ENCODE peak calls at places on chromosomes 13 and 19, in six cellular contexts. One of them, this sample, is unnamed.

GRCh38 chr19:33206261-33207039 is 12.3 kb downstream of the LRP3 start:
- DNase-seq in A549: no peak
- DNase-seq in H1: no peak
- DNase-seq in HepG2: no peak
- DNase-seq in HCT116: no peak
- DNase-seq in K562: no peak
- DNase-seq in this sample: no peak

GRCh38 chr13:38180670-38181069 is 169.0 kb upstream of the UFM1 start:
- DNase-seq in A549: no peak
- DNase-seq in H1: no peak
- DNase-seq in HepG2: no peak
- DNase-seq in HCT116: no peak
- DNase-seq in K562: no peak
- DNase-seq in this sample: no peak

GRCh38 chr13:73073050-73073449 is 14.2 kb downstream of the KLF5 start:
- DNase-seq in A549: no peak
- DNase-seq in H1: no peak
- DNase-seq in HepG2: no peak
- DNase-seq in HCT116: no peak
- DNase-seq in K562: no peak
- DNase-seq in this sample: no peak

GRCh38 chr19:30669329-30670010 is 297.3 kb downstream of the ZNF536 start:
- DNase-seq in A549: peak; percentile 61
- DNase-seq in H1: peak; percentile 95
- DNase-seq in HepG2: peak; percentile 30
- DNase-seq in HCT116: no peak
- DNase-seq in K562: peak; percentile 61
- DNase-seq in this sample: peak; percentile 28

GRCh38 chr13:44402902-44403719 is 29.5 kb downstream of the SERP2 start:
- DNase-seq in A549: no peak
- DNase-seq in H1: no peak
- DNase-seq in HepG2: no peak
- DNase-seq in HCT116: no peak
- DNase-seq in K562: no peak
- DNase-seq in this sample: no peak

GRCh38 chr13:43573361-43573740 is 213.4 kb downstream of the ENOX1 start:
- DNase-seq in A549: peak; percentile 31
- DNase-seq in H1: no peak
- DNase-seq in HepG2: no peak
- DNase-seq in HCT116: no peak
- DNase-seq in K562: no peak
- DNase-seq in this sample: no peak

GRCh38 chr19:48418317-48419064 is 25.0 kb downstream of the GRIN2D start:
- DNase-seq in A549: peak; percentile 58
- DNase-seq in H1: no peak
- DNase-seq in HepG2: no peak
- DNase-seq in HCT116: no peak
- DNase-seq in K562: peak; percentile 37
- DNase-seq in this sample: peak; percentile 86

GRCh38 chr19:16368385-16369305 is 44.0 kb downstream of the KLF2 start:
- DNase-seq in A549: no peak
- DNase-seq in H1: no peak
- DNase-seq in HepG2: peak; percentile 18
- DNase-seq in HCT116: no peak
- DNase-seq in K562: no peak
- DNase-seq in this sample: no peak

GRCh38 chr13:36919206-36919832 is 719 bp downstream of the SMAD9 start:
- DNase-seq in A549: no peak
- DNase-seq in H1: peak; percentile 67
- DNase-seq in HepG2: peak; percentile 83
- DNase-seq in HCT116: no peak
- DNase-seq in K562: peak; percentile 10
- DNase-seq in this sample: no peak

GRCh38 chr13:38944219-38944618 is 46.4 kb downstream of the STOML3 start:
- DNase-seq in A549: no peak
- DNase-seq in H1: no peak
- DNase-seq in HepG2: no peak
- DNase-seq in HCT116: no peak
- DNase-seq in K562: no peak
- DNase-seq in this sample: no peak

GRCh38 chr19:13978306-13978705 is 26.0 kb downstream of the DCAF15 start:
- DNase-seq in A549: no peak
- DNase-seq in H1: peak; percentile 98
- DNase-seq in HepG2: no peak
- DNase-seq in HCT116: no peak
- DNase-seq in K562: peak; percentile 75
- DNase-seq in this sample: no peak

GRCh38 chr19:7419153-7419552 is 69.7 kb downstream of the PEX11G start:
- DNase-seq in A549: no peak
- DNase-seq in H1: no peak
- DNase-seq in HepG2: no peak
- DNase-seq in HCT116: no peak
- DNase-seq in K562: no peak
- DNase-seq in this sample: no peak

GRCh38 chr13:66656050-66656449 is 574.1 kb downstream of the PCDH9 start:
- DNase-seq in A549: peak; percentile 20
- DNase-seq in H1: no peak
- DNase-seq in HepG2: no peak
- DNase-seq in HCT116: no peak
- DNase-seq in K562: no peak
- DNase-seq in this sample: no peak

GRCh38 chr19:12482505-12482886 is 2.1 kb downstream of the ZNF709 start:
- DNase-seq in A549: no peak
- DNase-seq in H1: no peak
- DNase-seq in HepG2: no peak
- DNase-seq in HCT116: no peak
- DNase-seq in K562: no peak
- DNase-seq in this sample: peak; percentile 35

GRCh38 chr19:50838239-50838638 is 4.9 kb upstream of the KLK15 start:
- DNase-seq in A549: peak; percentile 61
- DNase-seq in H1: no peak
- DNase-seq in HepG2: no peak
- DNase-seq in HCT116: peak; percentile 18
- DNase-seq in K562: no peak
- DNase-seq in this sample: peak; percentile 41

GRCh38 chr13:73142091-73142490 is 83.3 kb downstream of the KLF5 start:
- DNase-seq in A549: no peak
- DNase-seq in H1: no peak
- DNase-seq in HepG2: no peak
- DNase-seq in HCT116: no peak
- DNase-seq in K562: no peak
- DNase-seq in this sample: no peak

GRCh38 chr19:16594681-16595091 is 22.5 kb upstream of the SLC35E1 start:
- DNase-seq in A549: no peak
- DNase-seq in H1: no peak
- DNase-seq in HepG2: no peak
- DNase-seq in HCT116: no peak
- DNase-seq in K562: no peak
- DNase-seq in this sample: no peak

GRCh38 chr13:52695856-52696255 is 43.2 kb downstream of the SUGT1 start:
- DNase-seq in A549: no peak
- DNase-seq in H1: no peak
- DNase-seq in HepG2: peak; percentile 20
- DNase-seq in HCT116: no peak
- DNase-seq in K562: no peak
- DNase-seq in this sample: peak; percentile 56

GRCh38 chr13:113597386-113598080 is 13.0 kb downstream of the TFDP1 start:
- DNase-seq in A549: no peak
- DNase-seq in H1: no peak
- DNase-seq in HepG2: no peak
- DNase-seq in HCT116: no peak
- DNase-seq in K562: no peak
- DNase-seq in this sample: no peak

GRCh38 chr13:57063007-57063406 is 77.7 kb upstream of the PRR20A start:
- DNase-seq in A549: no peak
- DNase-seq in H1: no peak
- DNase-seq in HepG2: no peak
- DNase-seq in HCT116: no peak
- DNase-seq in K562: no peak
- DNase-seq in this sample: no peak

GRCh38 chr13:57624565-57625435 is 6.7 kb upstream of the PCDH17 start:
- DNase-seq in A549: peak; percentile 51
- DNase-seq in H1: no peak
- DNase-seq in HepG2: peak; percentile 56
- DNase-seq in HCT116: no peak
- DNase-seq in K562: peak; percentile 12
- DNase-seq in this sample: peak; percentile 69

GRCh38 chr19:21084343-21084742 is 2.3 kb downstream of the ZNF714 start:
- DNase-seq in A549: no peak
- DNase-seq in H1: no peak
- DNase-seq in HepG2: no peak
- DNase-seq in HCT116: no peak
- DNase-seq in K562: no peak
- DNase-seq in this sample: peak; percentile 49

GRCh38 chr13:94967183-94968039 is 255.1 kb upstream of the SOX21 start:
- DNase-seq in A549: peak; percentile 38
- DNase-seq in H1: peak; percentile 81
- DNase-seq in HepG2: no peak
- DNase-seq in HCT116: no peak
- DNase-seq in K562: no peak
- DNase-seq in this sample: peak; percentile 21

DNA sequence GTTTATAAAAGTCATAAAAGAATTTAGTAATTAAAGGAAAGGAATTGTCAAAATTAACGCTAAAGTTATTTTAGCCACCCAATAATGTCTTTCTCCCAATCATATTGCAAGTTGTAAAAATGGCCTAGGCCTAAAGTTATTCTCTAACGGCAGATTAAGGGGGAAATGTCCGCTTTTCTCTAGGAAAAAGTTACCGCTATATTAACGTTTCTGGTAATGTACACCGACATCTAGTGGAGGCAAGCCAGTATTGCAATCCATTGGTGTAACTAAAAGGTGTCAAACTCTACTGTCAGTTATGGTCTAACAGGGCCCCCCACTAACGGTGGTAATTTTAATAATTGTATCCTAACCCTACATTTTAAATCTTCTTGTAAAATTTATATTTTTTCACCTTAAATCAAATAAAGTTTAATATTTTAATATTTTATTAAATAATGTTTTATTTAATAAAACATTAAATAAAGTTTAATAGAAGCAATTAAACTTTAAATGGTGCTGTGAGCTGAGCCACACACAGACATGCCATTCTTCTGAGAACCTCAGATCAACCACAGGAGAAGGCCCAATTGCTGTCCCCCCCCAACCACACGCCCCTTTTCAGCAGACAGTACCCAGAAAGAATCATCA is 35.9 kb upstream of the ZSCAN5A start:
- DNase-seq in A549: peak; percentile 60
- DNase-seq in H1: peak; percentile 52
- DNase-seq in HepG2: peak; percentile 58
- DNase-seq in HCT116: peak; percentile 24
- DNase-seq in K562: peak; percentile 52
- DNase-seq in this sample: peak; percentile 61
- TF ChIP-seq MAX in A549: no peak
- TF ChIP-seq MAX in H1: no peak
- TF ChIP-seq MAX in HepG2: no peak
- TF ChIP-seq MAX in HCT116: no peak
- TF ChIP-seq MAX in K562: no peak
- TF ChIP-seq MAX in this sample: no peak

GRCh38 chr19:18961767-18962423 is 20.9 kb upstream of the HOMER3 start:
- DNase-seq in A549: no peak
- DNase-seq in H1: peak; percentile 92
- DNase-seq in HepG2: peak; percentile 83
- DNase-seq in HCT116: no peak
- DNase-seq in K562: peak; percentile 58
- DNase-seq in this sample: no peak
- H3K4me3 ChIP-seq in A549: no peak overlapping the region
- H3K4me3 ChIP-seq in H1: no peak overlapping the region
- H3K4me3 ChIP-seq in HepG2: no peak overlapping the region
- H3K4me3 ChIP-seq in HCT116: no peak overlapping the region
- H3K4me3 ChIP-seq in K562: no peak overlapping the region
- H3K4me3 ChIP-seq in this sample: no peak overlapping the region

GRCh38 chr13:20069956-20070355 is 90.9 kb downstream of the GJA3 start:
- DNase-seq in A549: no peak
- DNase-seq in H1: no peak
- DNase-seq in HepG2: no peak
- DNase-seq in HCT116: no peak
- DNase-seq in K562: no peak
- DNase-seq in this sample: no peak

GRCh38 chr13:20058476-20058875 is 99.9 kb downstream of the ZMYM2 start:
- DNase-seq in A549: no peak
- DNase-seq in H1: no peak
- DNase-seq in HepG2: no peak
- DNase-seq in HCT116: no peak
- DNase-seq in K562: no peak
- DNase-seq in this sample: no peak

GRCh38 chr13:20065516-20065915 is 95.3 kb downstream of the GJA3 start:
- DNase-seq in A549: no peak
- DNase-seq in H1: no peak
- DNase-seq in HepG2: no peak
- DNase-seq in HCT116: no peak
- DNase-seq in K562: no peak
- DNase-seq in this sample: no peak

DNA sequence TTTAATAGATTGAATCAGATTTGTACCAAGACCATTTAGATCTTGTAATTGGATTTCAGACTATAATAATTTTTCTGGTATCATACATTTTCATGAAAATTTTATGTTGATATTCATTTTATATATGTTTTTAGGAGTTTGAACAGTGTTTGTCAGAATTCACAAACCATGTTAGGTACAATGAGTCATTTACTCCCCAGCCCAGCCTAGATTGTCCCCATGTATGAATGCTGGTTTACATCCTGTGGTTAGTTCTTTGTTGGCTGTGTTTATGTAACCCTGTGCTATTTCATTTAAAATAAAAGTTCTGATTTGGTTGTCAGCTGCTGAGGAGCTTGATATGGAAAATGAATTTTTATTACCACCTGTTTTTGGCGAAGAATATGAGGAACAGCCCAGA is 96.7 kb downstream of the GJA3 start:
- DNase-seq in A549: no peak
- DNase-seq in H1: no peak
- DNase-seq in HepG2: no peak
- DNase-seq in HCT116: no peak
- DNase-seq in K562: no peak
- DNase-seq in this sample: peak; percentile 12
- TF ChIP-seq MAX in A549: no peak
- TF ChIP-seq MAX in H1: no peak
- TF ChIP-seq MAX in HepG2: no peak
- TF ChIP-seq MAX in HCT116: no peak
- TF ChIP-seq MAX in K562: no peak
- TF ChIP-seq MAX in this sample: no peak

DNA sequence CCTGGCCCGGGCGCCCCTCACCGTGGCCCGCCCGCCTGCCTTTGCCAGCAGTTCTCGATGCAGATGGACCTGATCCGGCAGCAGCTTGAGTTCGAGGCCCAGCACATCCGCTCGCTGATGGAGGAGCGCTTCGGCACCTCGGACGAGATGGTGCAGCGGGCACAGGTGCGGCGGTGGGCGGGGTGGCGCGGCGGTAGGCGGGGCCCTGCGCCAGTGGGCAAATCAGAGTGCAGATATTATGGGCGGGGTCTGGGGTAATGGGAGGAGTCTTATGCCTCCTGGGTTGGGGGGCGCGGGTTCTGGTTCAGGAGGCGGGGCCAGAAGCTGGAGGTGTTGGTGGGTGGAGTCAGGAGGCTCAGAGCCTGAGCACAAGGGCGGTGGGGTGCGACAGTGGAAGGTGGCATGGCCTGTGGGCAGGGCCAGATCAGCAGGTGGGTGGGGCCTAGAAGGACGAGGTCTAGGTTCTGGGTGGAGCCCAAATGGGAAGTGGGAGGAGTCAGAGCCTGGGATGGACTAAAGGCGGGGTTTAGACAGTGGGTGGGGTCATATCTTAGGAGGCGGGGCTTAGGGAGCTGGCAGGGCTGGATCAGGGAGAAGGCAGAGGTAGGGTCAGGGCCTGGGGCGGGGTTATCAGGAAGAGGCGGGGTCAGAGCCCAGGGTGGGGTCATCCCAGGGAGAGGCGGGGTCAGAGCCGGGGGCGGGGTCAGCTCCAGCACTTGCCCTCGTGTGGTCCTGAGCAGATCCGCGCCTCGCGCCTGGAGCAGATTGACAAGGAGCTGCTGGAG is 5.6 kb downstream of the APC2 start:
- DNase-seq in A549: peak; percentile 88
- DNase-seq in H1: peak; percentile 97
- DNase-seq in HepG2: peak; percentile 76
- DNase-seq in HCT116: peak; percentile 97
- DNase-seq in K562: peak; percentile 97
- DNase-seq in this sample: no peak
- H3K4me3 ChIP-seq in A549: no peak overlapping the region
- H3K4me3 ChIP-seq in H1: no peak overlapping the region
- H3K4me3 ChIP-seq in HepG2: peak overlapping the region; percentile 25
- H3K4me3 ChIP-seq in HCT116: peak overlapping the region; percentile 62
- H3K4me3 ChIP-seq in K562: peak overlapping the region; percentile 39
- H3K4me3 ChIP-seq in this sample: no peak overlapping the region

This sample was measured in NB4.